ENCODE peak calls at places on chromosomes 2 and 18, in ten cellular contexts. R is endothelial cell, H is AG04450, A is MM.1S, L is GM23338, V is DND-41, C is mammary epithelial cell, Q is GM12865, W is H9, X is AG04449. N is an unnamed sample.

GRCh38 chr2:170122883-170123547 is 54.9 kb upstream of the MYO3B start:
- DNase-seq in R (no peak), H (peak), A (no peak), L (no peak), V (no peak), C (peak), Q (no peak), W (no peak), X (no peak), N (no peak)

GRCh38 chr2:19048593-19049264 is 309.7 kb downstream of the OSR1 start:
- DNase-seq in R (no peak), H (no peak), A (no peak), L (no peak), V (no peak), C (no peak), Q (no peak), W (no peak), X (no peak), N (no peak)

GRCh38 chr2:75602724-75603342 is 42.1 kb upstream of the EVA1A start:
- DNase-seq in R (no peak), H (no peak), A (no peak), L (no peak), V (no peak), C (peak), Q (no peak), W (no peak), X (peak), N (no peak)

GRCh38 chr2:18440141-18440605 is 120.3 kb downstream of the RDH14 start:
- DNase-seq in R (no peak), H (peak), A (no peak), L (no peak), V (no peak), C (peak), Q (no peak), W (no peak), X (peak), N (no peak)

GRCh38 chr18:63508634-63509033 is 31.9 kb downstream of the SERPINB5 start:
- DNase-seq in R (no peak), H (no peak), A (no peak), L (no peak), V (no peak), C (no peak), Q (no peak), W (no peak), X (no peak), N (no peak)

GRCh38 chr2:241619602-241620418 is 17.1 kb downstream of the THAP4 start:
- DNase-seq in R (no peak), H (no peak), A (no peak), L (no peak), V (no peak), C (no peak), Q (no peak), W (no peak), X (no peak), N (no peak)

GRCh38 chr2:142951190-142952007 is 73.9 kb downstream of the KYNU start:
- DNase-seq in R (no peak), H (no peak), A (no peak), L (no peak), V (no peak), C (no peak), Q (no peak), W (no peak), X (no peak), N (no peak)

GRCh38 chr2:40512246-40512645 is 60.4 kb upstream of the SLC8A1 start:
- DNase-seq in R (no peak), H (no peak), A (no peak), L (no peak), V (no peak), C (no peak), Q (no peak), W (no peak), X (no peak), N (no peak)

GRCh38 chr2:240596491-240596931 is 10.0 kb downstream of the CAPN10 start:
- DNase-seq in R (no peak), H (no peak), A (no peak), L (no peak), V (no peak), C (no peak), Q (no peak), W (no peak), X (no peak), N (peak)

GRCh38 chr18:26930630-26931029 is 65.1 kb upstream of the AQP4 start:
- DNase-seq in R (no peak), H (no peak), A (no peak), L (no peak), V (peak), C (no peak), Q (no peak), W (no peak), X (no peak), N (no peak)

GRCh38 chr18:32549248-32549842 is 78.7 kb upstream of the GAREM1 start:
- DNase-seq in R (peak), H (no peak), A (peak), L (peak), V (peak), C (peak), Q (peak), W (peak), X (no peak), N (peak)

GRCh38 chr18:46333371-46334199 is 229.4 kb downstream of the HAUS1 start:
- DNase-seq in R (peak), H (no peak), A (peak), L (peak), V (peak), C (peak), Q (no peak), W (no peak), X (no peak), N (peak)

DNA sequence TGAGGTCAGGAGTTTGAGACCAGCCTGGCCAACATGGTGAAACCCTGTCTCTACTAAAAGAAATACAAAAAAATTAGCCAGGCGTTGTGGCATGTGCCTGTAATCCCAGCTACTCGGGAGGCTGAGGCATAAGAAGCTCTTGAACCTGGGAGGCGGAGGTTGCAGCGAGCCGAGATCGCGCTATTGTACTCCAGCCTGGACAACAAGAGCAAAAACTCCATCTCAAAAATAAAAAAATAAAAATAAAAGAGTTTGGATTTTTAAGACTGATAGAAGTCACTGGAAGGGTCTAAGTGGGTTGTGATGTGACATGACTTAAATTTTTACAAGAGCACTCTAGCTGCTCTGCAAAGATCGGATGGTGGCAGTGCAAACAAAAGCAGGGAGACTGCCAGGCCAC is 15.9 kb downstream of the KCNK3 start:
- DNase-seq in R (no peak), H (no peak), A (no peak), L (no peak), V (no peak), C (no peak), Q (no peak), W (no peak), X (no peak), N (no peak)
- TF ChIP-seq CTCF in R (no peak), H (no peak), A (no peak), L (no peak), V (no peak), C (no peak), Q (no peak), W (no peak), X (no peak), N (no peak)

GRCh38 chr2:30807249-30807648 is at the start of gene CAPN13:
- DNase-seq in R (no peak), H (no peak), A (no peak), L (peak), V (no peak), C (peak), Q (no peak), W (peak), X (no peak), N (no peak)
- TF ChIP-seq CTCF in R (no peak), H (no peak), A (no peak), L (no peak), V (no peak), C (peak), Q (no peak), W (peak), X (no peak), N (no peak)

GRCh38 chr2:219253753-219254589 is at the start of gene TUBA4A:
- DNase-seq in R (peak), H (no peak), A (peak), L (peak), V (peak), C (peak), Q (peak), W (peak), X (no peak), N (peak)
- TF ChIP-seq CTCF in R (no peak), H (no peak), A (no peak), L (no peak), V (peak), C (peak), Q (no peak), W (peak), X (no peak), N (no peak)

GRCh38 chr2:237744270-237744612 is 54.3 kb upstream of the RBM44 start:
- DNase-seq in R (no peak), H (no peak), A (no peak), L (no peak), V (no peak), C (no peak), Q (no peak), W (no peak), X (no peak), N (no peak)
- TF ChIP-seq CTCF in R (no peak), H (no peak), A (no peak), L (no peak), V (no peak), C (no peak), Q (no peak), W (peak), X (no peak), N (no peak)

DNA sequence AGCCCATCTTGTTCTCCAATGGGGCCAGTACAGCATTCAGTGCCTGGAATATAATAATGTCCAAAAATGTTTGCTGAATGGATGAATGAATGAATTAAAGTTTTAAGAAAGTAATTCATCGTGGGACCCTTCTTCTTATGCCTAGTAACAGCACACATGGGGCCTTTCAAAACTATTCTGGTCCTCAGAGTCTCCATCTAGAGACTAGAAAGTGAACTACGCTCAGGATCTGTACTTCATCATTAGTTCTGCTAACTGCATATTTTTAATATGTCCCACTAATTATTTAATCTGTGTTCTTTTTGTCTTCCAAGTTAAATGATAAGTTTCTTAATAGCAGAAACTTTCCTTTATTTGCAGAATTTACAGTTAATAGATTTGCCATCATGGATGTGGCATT is 172.5 kb downstream of the SMAD2 start:
- DNase-seq in R (no peak), H (no peak), A (no peak), L (peak), V (no peak), C (no peak), Q (no peak), W (no peak), X (no peak), N (no peak)
- TF ChIP-seq CTCF in R (peak), H (peak), A (peak), L (peak), V (peak), C (peak), Q (peak), W (peak), X (peak), N (peak)

DNA sequence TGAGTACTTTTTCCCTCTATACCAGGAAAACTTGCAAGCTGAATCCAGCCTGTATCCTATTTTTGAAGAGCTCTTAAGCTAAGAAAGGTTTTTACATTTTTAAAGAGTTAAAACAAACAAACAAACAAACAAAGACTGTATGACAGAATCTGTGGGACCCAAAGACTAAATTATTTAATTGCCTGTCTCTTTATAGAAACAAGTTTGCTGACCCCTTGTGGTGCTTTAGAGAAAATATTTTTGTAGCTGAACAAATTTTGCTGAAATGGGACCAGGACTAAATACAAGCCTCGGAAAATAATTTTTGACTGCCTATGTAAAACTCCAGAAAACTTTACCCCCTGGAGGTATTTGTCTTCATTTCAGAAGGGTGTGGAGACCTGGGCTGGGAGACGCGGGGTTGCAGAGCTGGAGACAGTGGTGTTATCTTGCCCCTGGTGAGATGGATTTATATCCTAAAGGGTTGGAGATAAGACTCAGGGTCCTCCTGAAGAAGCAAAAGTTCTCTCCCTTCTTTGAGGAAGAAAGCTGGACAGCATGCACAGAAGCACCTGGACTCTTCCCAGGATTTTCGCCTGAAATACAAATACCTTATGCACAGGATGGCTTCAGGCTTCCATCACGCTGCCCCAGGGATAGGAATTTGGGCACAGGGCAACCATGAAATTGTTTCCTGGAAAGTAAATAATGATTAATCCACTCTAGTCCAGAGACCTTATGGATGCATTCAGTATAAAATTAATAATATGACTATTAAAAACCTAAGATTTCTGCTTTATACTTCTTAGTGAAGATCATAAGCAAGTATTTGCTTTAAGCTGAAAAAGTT is 54.3 kb downstream of the TMX3 start:
- DNase-seq in R (no peak), H (no peak), A (peak), L (peak), V (no peak), C (peak), Q (peak), W (no peak), X (no peak), N (no peak)
- TF ChIP-seq CTCF in R (peak), H (peak), A (peak), L (peak), V (peak), C (peak), Q (peak), W (peak), X (peak), N (peak)

DNA sequence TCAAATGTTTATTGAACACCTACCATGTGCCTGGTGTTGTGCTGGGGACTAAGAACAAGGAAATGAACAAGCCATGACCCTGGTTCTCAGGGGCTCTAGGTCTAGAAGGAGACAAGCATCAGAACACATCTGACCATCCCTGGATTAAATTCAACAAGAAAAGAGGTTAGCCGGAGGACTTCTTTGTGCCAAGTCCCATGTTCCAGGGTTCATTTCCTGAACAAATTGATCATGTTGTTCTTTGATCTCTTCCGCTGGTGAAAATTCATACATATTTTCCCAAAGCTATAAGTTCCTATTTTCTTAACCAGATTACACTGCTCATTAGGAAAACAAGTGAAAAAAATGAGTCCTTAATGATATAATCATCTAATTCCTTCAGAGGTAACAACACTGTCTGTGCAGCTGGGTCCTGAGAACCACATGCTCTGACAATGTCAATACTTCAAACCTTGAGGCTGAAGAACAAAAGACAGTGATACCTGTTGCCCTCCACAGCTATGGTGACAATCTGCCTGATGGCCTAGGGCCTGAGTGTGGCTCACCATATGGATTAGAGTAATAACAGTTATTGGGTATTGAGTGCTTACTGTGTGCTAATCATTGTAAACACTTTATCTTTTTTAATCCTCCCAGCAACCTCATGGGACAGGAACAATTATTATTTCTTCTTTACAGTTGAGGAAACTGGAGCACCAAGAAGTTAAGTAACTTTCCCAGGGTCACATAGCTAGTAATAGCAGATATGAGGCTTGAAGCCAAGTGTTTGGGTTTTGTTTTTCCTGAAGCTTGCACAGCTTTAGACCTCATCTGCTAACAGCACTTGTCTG is 24.6 kb upstream of the INO80C start:
- DNase-seq in R (no peak), H (no peak), A (no peak), L (no peak), V (no peak), C (no peak), Q (no peak), W (no peak), X (no peak), N (no peak)
- TF ChIP-seq CTCF in R (no peak), H (no peak), A (no peak), L (no peak), V (no peak), C (no peak), Q (no peak), W (no peak), X (no peak), N (no peak)

DNA sequence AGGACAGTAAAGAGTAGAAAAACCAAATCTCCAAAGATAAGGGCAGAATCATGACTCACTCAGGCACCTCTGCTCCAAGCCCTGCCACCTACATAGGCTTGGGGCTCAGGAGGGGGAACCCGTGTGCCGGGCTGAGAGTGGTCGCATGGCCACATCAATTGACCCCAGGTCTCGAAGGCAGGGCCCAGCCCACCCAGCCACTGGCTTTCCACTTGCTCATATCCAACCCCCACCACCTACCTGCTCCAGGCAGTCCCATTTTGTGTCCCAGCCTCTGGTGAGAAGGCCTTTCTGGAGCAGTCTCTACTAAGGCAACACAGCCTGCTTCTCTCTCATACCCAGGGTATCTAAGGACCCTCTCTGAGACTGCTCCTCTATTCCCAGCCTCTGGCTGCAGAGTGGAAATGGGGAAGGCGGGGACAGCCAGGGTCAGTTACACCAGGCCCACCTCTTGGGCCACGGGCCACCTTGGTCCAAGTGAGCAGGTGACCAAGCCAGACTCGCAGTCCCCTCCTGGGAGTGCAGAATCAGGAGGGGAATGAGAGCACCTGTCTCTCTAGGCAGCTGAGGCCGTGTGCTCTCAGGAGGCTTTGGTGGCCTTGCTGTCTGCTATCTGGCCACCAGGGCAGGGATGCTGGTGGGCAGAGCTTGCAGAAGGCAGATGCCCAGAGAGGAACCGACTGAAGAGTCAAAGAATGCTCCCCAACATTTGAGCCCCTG is 20.8 kb downstream of the TFCP2L1 start:
- DNase-seq in R (no peak), H (no peak), A (no peak), L (no peak), V (no peak), C (no peak), Q (no peak), W (no peak), X (no peak), N (no peak)
- TF ChIP-seq CTCF in R (no peak), H (no peak), A (no peak), L (peak), V (no peak), C (no peak), Q (no peak), W (peak), X (no peak), N (no peak)

GRCh38 chr2:161004379-161004778 is 155.8 kb upstream of the TANK start:
- DNase-seq in R (no peak), H (no peak), A (peak), L (peak), V (no peak), C (no peak), Q (no peak), W (no peak), X (no peak), N (no peak)
- TF ChIP-seq CTCF in R (peak), H (peak), A (peak), L (peak), V (peak), C (peak), Q (no peak), W (peak), X (peak), N (no peak)

GRCh38 chr2:14448340-14448739 is 184.2 kb upstream of the LRATD1 start:
- DNase-seq in R (no peak), H (no peak), A (no peak), L (no peak), V (no peak), C (no peak), Q (no peak), W (no peak), X (no peak), N (no peak)

GRCh38 chr2:14454102-14454676 is 178.3 kb upstream of the LRATD1 start:
- DNase-seq in R (no peak), H (no peak), A (no peak), L (no peak), V (no peak), C (no peak), Q (no peak), W (no peak), X (no peak), N (no peak)

GRCh38 chr2:14445670-14446069 is 186.8 kb upstream of the LRATD1 start:
- DNase-seq in R (no peak), H (no peak), A (no peak), L (peak), V (no peak), C (no peak), Q (no peak), W (no peak), X (no peak), N (no peak)

DNA sequence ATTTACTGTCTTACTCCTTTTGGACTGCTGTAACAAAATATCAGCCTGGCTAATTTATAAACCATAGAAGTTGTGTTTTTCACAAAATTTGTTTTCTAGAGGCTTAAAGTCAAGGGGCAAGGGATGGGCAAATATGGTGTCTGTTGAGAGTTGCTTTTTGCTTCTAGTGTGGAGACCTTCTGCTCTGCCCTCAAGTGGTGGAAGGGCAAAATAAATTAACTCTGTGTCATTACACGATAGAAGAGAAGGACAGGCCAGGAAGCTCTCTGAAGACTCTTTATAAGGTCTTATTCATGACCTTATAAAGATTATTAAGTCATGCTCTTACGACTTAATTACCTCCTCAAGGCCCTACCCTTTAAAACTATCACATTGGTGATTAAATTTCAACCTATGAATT is 181.2 kb upstream of the LRATD1 start:
- DNase-seq in R (no peak), H (no peak), A (no peak), L (peak), V (no peak), C (no peak), Q (peak), W (no peak), X (no peak), N (no peak)
- TF ChIP-seq CTCF in R (no peak), H (peak), A (no peak), L (peak), V (no peak), C (peak), Q (peak), W (peak), X (no peak), N (no peak)